ENCODE peak calls at places on chromosomes 16 and 17, in nine cellular contexts. F is MG63, K is progenitor cell of endocrine pancreas, V is ascending aorta, Q is putamen, R is skeletal muscle cell, J is AG04450, C is T-helper 2 cell, X is NCI-H1694. Z is an unnamed sample.

GRCh38 chr17:46733837-46734516 is 84.5 kb downstream of the WNT3 start:
- DNase-seq in F (no peak), K (no peak), V (no peak), Q (no peak), R (no peak), J (no peak), C (no peak), X (no peak), Z (peak)

GRCh38 chr16:50671644-50672260 is 9.4 kb downstream of the SNX20 start:
- DNase-seq in F (no peak), K (no peak), V (no peak), Q (no peak), R (no peak), J (no peak), C (peak), X (peak), Z (no peak)

GRCh38 chr17:59428896-59429460 is 97.5 kb downstream of the YPEL2 start:
- DNase-seq in F (no peak), K (no peak), V (no peak), Q (no peak), R (no peak), J (no peak), C (no peak), X (no peak), Z (no peak)

GRCh38 chr17:77287432-77288068 is 146.8 kb downstream of the SEC14L1 start:
- DNase-seq in F (peak), K (no peak), V (no peak), Q (no peak), R (peak), J (peak), C (no peak), X (no peak), Z (peak)

GRCh38 chr17:73863761-73864535 is 219.7 kb upstream of the SDK2 start:
- DNase-seq in F (no peak), K (no peak), V (no peak), Q (no peak), R (no peak), J (no peak), C (no peak), X (no peak), Z (no peak)

GRCh38 chr17:50047488-50048126 is 8.3 kb upstream of the ITGA3 start:
- DNase-seq in F (peak), K (no peak), V (no peak), Q (no peak), R (no peak), J (no peak), C (no peak), X (no peak), Z (no peak)

GRCh38 chr16:31496670-31497069 is 11.5 kb downstream of the RUSF1 start:
- DNase-seq in F (no peak), K (no peak), V (no peak), Q (no peak), R (no peak), J (no peak), C (no peak), X (no peak), Z (no peak)

GRCh38 chr17:17516315-17516930 is 20.2 kb upstream of the RASD1 start:
- DNase-seq in F (no peak), K (no peak), V (no peak), Q (no peak), R (no peak), J (no peak), C (no peak), X (peak), Z (no peak)

GRCh38 chr17:72580321-72581127 is 459.7 kb downstream of the SOX9 start:
- DNase-seq in F (no peak), K (no peak), V (no peak), Q (peak), R (no peak), J (no peak), C (no peak), X (no peak), Z (no peak)

GRCh38 chr16:83942074-83942473 is 11.0 kb upstream of the OSGIN1 start:
- DNase-seq in F (no peak), K (no peak), V (no peak), Q (no peak), R (no peak), J (no peak), C (no peak), X (no peak), Z (no peak)

GRCh38 chr16:86424968-86425367 is 85.4 kb upstream of the FOXF1 start:
- DNase-seq in F (peak), K (no peak), V (no peak), Q (no peak), R (no peak), J (no peak), C (no peak), X (no peak), Z (no peak)

GRCh38 chr16:7013990-7014389 is 318.7 kb upstream of the RBFOX1 start:
- DNase-seq in F (no peak), K (no peak), V (no peak), Q (no peak), R (no peak), J (no peak), C (no peak), X (no peak), Z (no peak)

GRCh38 chr17:74245818-74246204 is 28.2 kb upstream of the DNAI2 start:
- DNase-seq in F (no peak), K (no peak), V (no peak), Q (no peak), R (no peak), J (no peak), C (no peak), X (no peak), Z (no peak)

GRCh38 chr16:17270683-17271109 is 200.1 kb downstream of the XYLT1 start:
- DNase-seq in F (no peak), K (no peak), V (no peak), Q (no peak), R (no peak), J (no peak), C (no peak), X (no peak), Z (no peak)

GRCh38 chr17:82217530-82218204 is 5.0 kb upstream of the CCDC57 start:
- DNase-seq in F (peak), K (no peak), V (peak), Q (no peak), R (no peak), J (peak), C (no peak), X (no peak), Z (peak)

GRCh38 chr17:17950806-17951205 is 21.4 kb downstream of the TOM1L2 start:
- DNase-seq in F (no peak), K (no peak), V (no peak), Q (no peak), R (no peak), J (no peak), C (no peak), X (no peak), Z (no peak)

GRCh38 chr16:20853981-20854620 is 46.1 kb downstream of the DCUN1D3 start:
- DNase-seq in F (no peak), K (no peak), V (no peak), Q (no peak), R (no peak), J (no peak), C (no peak), X (no peak), Z (no peak)

GRCh38 chr16:89367538-89368059 is 122.8 kb downstream of the ANKRD11 start:
- DNase-seq in F (no peak), K (no peak), V (no peak), Q (no peak), R (no peak), J (no peak), C (no peak), X (no peak), Z (no peak)

GRCh38 chr16:2820836-2821482 is 3.9 kb downstream of the PRSS21 start:
- DNase-seq in F (no peak), K (no peak), V (no peak), Q (no peak), R (no peak), J (no peak), C (no peak), X (no peak), Z (no peak)

GRCh38 chr16:23081675-23082119 is 67.6 kb downstream of the USP31 start:
- DNase-seq in F (no peak), K (no peak), V (no peak), Q (no peak), R (peak), J (no peak), C (no peak), X (no peak), Z (no peak)

GRCh38 chr17:12665263-12666210 is at the start of gene MYOCD:
- DNase-seq in F (peak), K (peak), V (peak), Q (no peak), R (no peak), J (peak), C (no peak), X (no peak), Z (no peak)

GRCh38 chr16:88473666-88474534 is 20.8 kb downstream of the ZFPM1 start:
- DNase-seq in F (no peak), K (no peak), V (no peak), Q (no peak), R (no peak), J (peak), C (no peak), X (no peak), Z (peak)

Z was measured in HS-5.